ENCODE peak calls at places on chromosomes 12 and 14, in four cellular contexts. U, P, K and Q are unnamed samples.

GRCh38 chr12:10722905-10723866 is at the start of gene YBX3:
- DNase-seq in U (peak; percentile 53), P (peak; percentile 77), K (peak; percentile 30), Q (no peak)

GRCh38 chr14:90774316-90774715 is 41.9 kb downstream of the TTC7B start:
- DNase-seq in U (no peak), P (no peak), K (no peak), Q (no peak)

GRCh38 chr12:104536841-104537240 is 80.1 kb downstream of the CHST11 start:
- DNase-seq in U (no peak), P (peak; percentile 38), K (no peak), Q (no peak)

GRCh38 chr14:91744068-91744480 is 12.2 kb upstream of the CATSPERB start:
- DNase-seq in U (no peak), P (peak; percentile 49), K (no peak), Q (no peak)

GRCh38 chr14:105480165-105480564 is 5.5 kb downstream of the CRIP2 start:
- DNase-seq in U (no peak), P (no peak), K (no peak), Q (no peak)

GRCh38 chr12:90622431-90622830 is 332.5 kb downstream of the CCER1 start:
- DNase-seq in U (no peak), P (peak; percentile 44), K (no peak), Q (no peak)

GRCh38 chr12:53659011-53659551 is 16.8 kb downstream of the ATP5MC2 start:
- DNase-seq in U (peak; percentile 97), P (peak; percentile 67), K (no peak), Q (no peak)

GRCh38 chr14:25044299-25044698 is 5.6 kb downstream of the STXBP6 start:
- DNase-seq in U (no peak), P (no peak), K (no peak), Q (no peak)

GRCh38 chr12:110244829-110245228 is 36.2 kb upstream of the ATP2A2 start:
- DNase-seq in U (no peak), P (no peak), K (no peak), Q (no peak)

GRCh38 chr14:72891666-72892102 is 2.2 kb downstream of the DPF3 start:
- DNase-seq in U (no peak), P (no peak), K (no peak), Q (no peak)

GRCh38 chr12:617304-617915 is 45.8 kb downstream of the NINJ2 start:
- DNase-seq in U (peak; percentile 51), P (peak; percentile 6), K (no peak), Q (no peak)

GRCh38 chr12:51871126-51871525 is 16.8 kb upstream of the ANKRD33 start:
- DNase-seq in U (peak; percentile 15), P (no peak), K (no peak), Q (no peak)